ENCODE peak calls at places on chromosomes 13 and 19, in four cellular contexts. V is colonic mucosa, W is bronchial epithelial cell, D is thoracic aorta. K is an unnamed sample.

GRCh38 chr19:55690769-55691545 is 15.9 kb downstream of the EPN1 start:
- DNase-seq in V (no peak), W (no peak), D (no peak), K (peak)

GRCh38 chr19:54439174-54439851 is 9.7 kb upstream of the LENG8 start:
- DNase-seq in V (no peak), W (peak), D (no peak), K (no peak)

GRCh38 chr13:51370116-51370515 is 30.6 kb downstream of the SERPINE3 start:
- DNase-seq in V (no peak), W (peak), D (no peak), K (no peak)

GRCh38 chr19:2426661-2427322 is 594 bp downstream of the TIMM13 start:
- DNase-seq in V (peak), W (no peak), D (no peak), K (no peak)

GRCh38 chr19:5718032-5718578 is 1.8 kb downstream of the LONP1 start:
- DNase-seq in V (no peak), W (peak), D (no peak), K (no peak)

GRCh38 chr13:79901336-79901735 is 420.4 kb downstream of the NDFIP2 start:
- DNase-seq in V (no peak), W (no peak), D (no peak), K (no peak)

GRCh38 chr19:47619763-47620162 is 10.8 kb downstream of the BICRA start:
- DNase-seq in V (no peak), W (no peak), D (no peak), K (no peak)

GRCh38 chr19:4051175-4052101 is 15.3 kb downstream of the ZBTB7A start:
- DNase-seq in V (peak), W (peak), D (no peak), K (no peak)

GRCh38 chr19:3096902-3097326 is 2.8 kb downstream of the GNA11 start:
- DNase-seq in V (no peak), W (no peak), D (no peak), K (no peak)

GRCh38 chr13:37944476-37945442 is 75.2 kb upstream of the TRPC4 start:
- DNase-seq in V (no peak), W (no peak), D (no peak), K (no peak)

GRCh38 chr19:39264306-39265290 is 3.6 kb upstream of the IFNL2 start:
- DNase-seq in V (no peak), W (no peak), D (no peak), K (no peak)

GRCh38 chr19:2051771-2052704 is 994 bp upstream of the MKNK2 start:
- DNase-seq in V (peak), W (peak), D (no peak), K (no peak)

GRCh38 chr13:95924389-95924994 is 128.7 kb downstream of the UGGT2 start:
- DNase-seq in V (no peak), W (peak), D (no peak), K (no peak)

GRCh38 chr19:45499196-45500180 is 1.2 kb downstream of the PPM1N start:
- DNase-seq in V (peak), W (peak), D (no peak), K (no peak)

GRCh38 chr13:76586842-76587241 is 299.4 kb downstream of the KCTD12 start:
- DNase-seq in V (no peak), W (no peak), D (no peak), K (no peak)

GRCh38 chr13:21717817-21718216 is 46.9 kb downstream of the FGF9 start:
- DNase-seq in V (no peak), W (peak), D (no peak), K (no peak)

GRCh38 chr13:112968380-112968909 is 569 bp upstream of the MCF2L start:
- DNase-seq in V (peak), W (no peak), D (no peak), K (peak)

GRCh38 chr13:80338781-80339577 is 1.9 kb downstream of the SPRY2 start:
- DNase-seq in V (peak), W (peak), D (peak), K (no peak)

GRCh38 chr19:43432866-43433673 is 18.4 kb downstream of the TEX101 start:
- DNase-seq in V (peak), W (peak), D (no peak), K (no peak)

GRCh38 chr13:98966019-98966418 is 11.8 kb downstream of the DOCK9 start:
- DNase-seq in V (no peak), W (no peak), D (no peak), K (no peak)

GRCh38 chr19:3188627-3189596 is 3.2 kb downstream of the NCLN start:
- DNase-seq in V (peak), W (no peak), D (no peak), K (peak)

GRCh38 chr13:44146162-44146561 is 227.5 kb upstream of the SERP2 start:
- DNase-seq in V (no peak), W (no peak), D (no peak), K (no peak)

GRCh38 chr13:39501711-39502324 is 101.2 kb downstream of the LHFPL6 start:
- DNase-seq in V (no peak), W (no peak), D (no peak), K (no peak)

GRCh38 chr19:35908977-35909683 is 1.0 kb upstream of the TYROBP start:
- DNase-seq in V (peak), W (no peak), D (no peak), K (no peak)

GRCh38 chr19:5926641-5927438 is 12.8 kb downstream of the CAPS start:
- DNase-seq in V (no peak), W (no peak), D (no peak), K (no peak)

DNA sequence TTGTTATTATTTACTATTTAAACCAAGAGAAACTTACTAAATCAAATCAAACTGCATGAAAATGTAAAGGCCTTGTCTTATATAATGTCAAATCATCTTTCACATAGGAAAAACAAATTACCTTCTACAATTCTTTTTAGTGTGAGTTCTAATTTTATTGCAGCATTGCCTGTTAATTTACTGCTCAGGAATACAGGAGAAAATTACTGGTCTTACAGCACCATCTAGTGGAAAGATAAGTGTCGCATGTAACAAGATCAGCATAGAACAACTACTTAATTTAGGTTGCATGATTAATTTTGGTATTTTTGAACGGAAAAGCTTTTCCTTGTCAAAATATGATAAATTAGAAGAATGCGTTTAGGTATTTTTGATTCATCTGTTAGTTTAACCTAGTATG is 502.7 kb downstream of the UQCRFS1 start:
- DNase-seq in V (no peak), W (peak), D (no peak), K (no peak)
- TF ChIP-seq CTCF in V (peak), W (peak), D (peak), K (peak)

GRCh38 chr19:29872224-29872731 is 60.5 kb downstream of the CCNE1 start:
- DNase-seq in V (no peak), W (peak), D (no peak), K (peak)
- TF ChIP-seq CTCF in V (no peak), W (peak), D (no peak), K (peak)

DNA sequence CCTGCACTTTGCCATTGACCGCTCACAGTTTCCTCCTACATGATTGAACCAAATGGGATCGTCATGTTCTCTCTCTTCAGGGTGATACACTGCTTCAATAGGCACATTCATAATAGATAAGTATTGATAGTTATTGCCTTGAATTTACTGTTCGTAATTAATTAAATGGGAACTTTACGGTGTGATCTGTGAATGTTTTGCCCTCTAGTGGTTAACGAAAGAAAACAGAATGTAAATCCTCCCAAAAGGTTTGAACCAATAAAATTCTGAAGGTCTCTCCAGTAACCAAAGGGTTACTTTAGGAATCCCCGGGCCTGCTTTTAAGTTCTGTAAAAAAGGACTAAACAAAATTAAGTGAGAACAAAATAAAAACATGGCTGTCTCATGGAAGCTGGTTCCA is 389.3 kb downstream of the DACH1 start:
- DNase-seq in V (no peak), W (peak), D (no peak), K (no peak)
- TF ChIP-seq CTCF in V (no peak), W (peak), D (no peak), K (peak)

GRCh38 chr19:46574533-46574932 is 26.6 kb upstream of the CALM3 start:
- DNase-seq in V (no peak), W (no peak), D (no peak), K (no peak)

GRCh38 chr19:46573679-46574522 is 27.2 kb upstream of the CALM3 start:
- DNase-seq in V (no peak), W (no peak), D (no peak), K (no peak)

DNA sequence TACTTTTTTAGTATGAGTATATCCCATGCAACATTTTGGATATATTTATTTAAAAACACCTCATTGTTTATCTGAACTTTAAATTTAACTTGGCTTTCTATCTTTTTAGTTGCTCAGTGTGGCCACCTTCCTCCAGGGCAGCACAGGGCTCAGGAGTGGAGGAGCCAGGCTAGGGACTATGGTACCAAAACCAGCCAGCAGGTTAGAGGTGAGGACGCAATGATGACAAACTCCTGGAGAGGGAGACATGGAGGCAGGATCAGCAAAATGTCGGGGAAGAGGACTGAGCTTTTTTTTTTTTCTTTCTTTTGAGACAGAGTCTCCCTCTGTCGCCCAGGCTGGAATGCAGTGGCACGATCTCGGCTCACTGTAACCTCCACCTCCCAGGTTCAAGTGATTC is 29.6 kb upstream of the CALM3 start:
- DNase-seq in V (no peak), W (peak), D (no peak), K (no peak)
- TF ChIP-seq CTCF in V (no peak), W (peak), D (no peak), K (peak)

GRCh38 chr13:26629260-26629659 is 71.8 kb downstream of the WASF3 start:
- DNase-seq in V (no peak), W (peak), D (no peak), K (no peak)
- TF ChIP-seq CTCF in V (no peak), W (peak), D (no peak), K (no peak)

GRCh38 chr19:19342086-19343015 is 21.7 kb downstream of the MAU2 start:
- DNase-seq in V (peak), W (peak), D (no peak), K (no peak)
- TF ChIP-seq CTCF in V (peak), W (peak), D (peak), K (peak)

DNA sequence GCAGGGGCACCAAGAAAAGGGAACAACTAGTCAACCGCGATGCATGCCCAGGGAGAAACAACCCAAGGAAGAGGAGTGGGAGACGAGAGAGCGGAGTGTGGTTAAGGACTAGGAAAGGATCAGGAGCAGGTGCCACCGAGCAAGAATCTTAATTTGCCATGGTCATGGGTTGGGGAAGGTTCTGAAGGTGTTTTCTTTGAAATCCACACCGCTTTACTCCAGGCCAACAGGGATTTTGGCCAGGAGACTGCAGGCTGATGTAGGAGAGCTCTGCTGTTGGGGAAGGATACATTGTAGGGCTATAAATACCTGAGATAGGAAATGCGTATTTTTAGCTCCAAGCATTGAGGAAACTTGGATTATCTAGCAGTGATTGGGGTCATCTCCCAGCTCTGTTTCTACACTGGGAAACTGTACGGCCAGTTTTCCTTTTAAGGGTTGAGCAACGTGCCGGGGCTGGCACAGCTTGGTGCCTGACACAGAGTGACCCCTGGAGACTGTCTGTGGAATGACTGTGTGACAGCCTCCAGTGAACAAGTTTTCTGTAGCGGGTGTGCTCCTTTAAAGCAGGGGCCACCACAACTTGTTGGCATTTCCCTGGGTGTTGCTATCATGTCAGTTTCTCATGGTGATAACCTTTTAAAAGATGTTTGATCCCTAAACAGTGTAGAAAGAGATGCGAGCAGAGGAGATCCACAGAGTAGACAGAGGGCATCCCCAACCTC is 34.2 kb downstream of the ZNF536 start:
- DNase-seq in V (no peak), W (no peak), D (no peak), K (no peak)
- TF ChIP-seq CTCF in V (peak), W (no peak), D (no peak), K (no peak)

DNA sequence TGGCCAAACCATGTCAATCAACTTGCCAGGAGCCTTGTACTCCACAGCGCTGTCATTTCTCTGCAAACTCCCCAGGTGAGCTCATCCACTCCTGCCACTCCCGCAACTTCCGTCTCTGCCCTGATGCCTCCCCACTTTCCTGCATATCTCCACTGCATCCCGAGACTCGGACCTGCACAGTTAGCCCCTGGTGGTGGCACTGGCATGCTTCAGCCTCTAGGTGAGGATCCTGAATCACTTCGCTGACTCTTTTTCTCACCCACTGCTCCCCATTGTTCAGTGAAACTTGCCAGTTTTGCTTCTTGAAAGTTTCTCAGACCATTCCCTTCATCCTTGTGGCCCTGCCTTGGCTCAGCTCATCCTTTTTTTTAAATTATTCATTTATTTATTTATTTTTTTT is 3.4 kb upstream of the CTU1 start:
- DNase-seq in V (no peak), W (no peak), D (no peak), K (peak)
- TF ChIP-seq CTCF in V (no peak), W (peak), D (no peak), K (peak)

DNA sequence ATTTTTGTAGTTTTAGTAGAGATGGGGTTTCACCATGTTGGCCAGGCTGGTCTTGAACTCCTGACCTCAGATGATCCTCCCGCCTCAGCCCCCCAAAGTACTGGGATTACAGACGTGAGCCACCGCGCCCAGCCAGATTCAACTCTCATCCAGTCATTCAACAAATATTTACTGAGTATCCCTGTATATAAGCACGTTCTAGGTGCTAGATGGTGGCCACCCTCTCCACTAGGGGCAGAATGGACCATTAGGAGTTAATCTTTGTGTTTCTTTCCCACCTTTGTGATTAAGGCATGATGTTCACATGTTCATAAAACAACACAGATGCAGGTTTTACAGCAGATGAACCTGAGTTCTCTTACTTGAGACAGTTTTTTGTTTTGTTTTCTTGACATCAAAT is 7.3 kb downstream of the SHKBP1 start:
- DNase-seq in V (no peak), W (peak), D (no peak), K (no peak)
- TF ChIP-seq CTCF in V (no peak), W (peak), D (no peak), K (peak)

GRCh38 chr13:52852444-52852843 is 4.0 kb upstream of the PCDH8 start:
- DNase-seq in V (no peak), W (no peak), D (no peak), K (no peak)

GRCh38 chr13:52849727-52850395 is 1.4 kb upstream of the PCDH8 start:
- DNase-seq in V (no peak), W (no peak), D (no peak), K (no peak)

GRCh38 chr13:52851153-52851962 is 2.9 kb upstream of the PCDH8 start:
- DNase-seq in V (peak), W (no peak), D (no peak), K (no peak)

GRCh38 chr13:52848455-52849190 is at the start of gene PCDH8:
- DNase-seq in V (no peak), W (no peak), D (no peak), K (no peak)

GRCh38 chr13:52850396-52851152 is 2.1 kb upstream of the PCDH8 start:
- DNase-seq in V (peak), W (peak), D (peak), K (no peak)
- TF ChIP-seq CTCF in V (no peak), W (no peak), D (no peak), K (peak)

K was measured in chondrocyte.